ENCODE peak calls at places on chromosome 5, in eight cellular contexts. U is heart left ventricle; Z is posterior cingulate gyrus; B is cardiac muscle cell; C is iris pigment epithelial cell; J is stimulated activated CD8-positive, alpha-beta memory T cell treated with anti-CD3 and anti-CD28 coated beads, Interleukin-7, amount 100 ng/mL, for 48 hours; M is NCI-H2029; N is renal cortical epithelial cell. K is an unnamed sample.

GRCh38 chr5:92977766-92978555 is 603.1 kb downstream of the NR2F1-AS1 start:
- DNase-seq in N (no peak), C (no peak), Z (no peak), J (no peak), U (no peak), M (no peak), B (no peak), K (no peak)

GRCh38 chr5:79621056-79621455 is 8.8 kb downstream of the TENT2 start:
- DNase-seq in N (peak), B (no peak), J (no peak), U (no peak), C (peak), Z (no peak), M (no peak), K (no peak)

GRCh38 chr5:591746-592145 is 20.4 kb upstream of the CEP72 start:
- DNase-seq in B (no peak), C (no peak), M (peak), N (no peak), U (no peak), J (no peak), Z (no peak), K (no peak)

GRCh38 chr5:5752844-5753243 is 330.4 kb downstream of the ICE1 start:
- DNase-seq in N (no peak), C (no peak), B (no peak), Z (no peak), U (no peak), M (no peak), J (no peak), K (no peak)

GRCh38 chr5:168472329-168472728 is 13.9 kb upstream of the RARS1 start:
- DNase-seq in C (peak), J (no peak), B (no peak), N (peak), M (no peak), Z (no peak), U (no peak), K (peak)

GRCh38 chr5:84825616-84826015 is 440.9 kb upstream of the EDIL3 start:
- DNase-seq in Z (no peak), C (peak), J (no peak), B (no peak), U (no peak), N (no peak), M (no peak), K (no peak)

GRCh38 chr5:69292349-69292748 is 40.3 kb downstream of the CCDC125 start:
- DNase-seq in B (no peak), M (no peak), N (no peak), J (no peak), Z (no peak), C (no peak), U (no peak), K (no peak)

GRCh38 chr5:2867373-2867933 is 116.0 kb upstream of the IRX2 start:
- DNase-seq in U (no peak), C (no peak), N (no peak), Z (no peak), B (no peak), J (no peak), M (no peak), K (no peak)

GRCh38 chr5:82105457-82105856 is 133.6 kb downstream of the ATG10 start:
- DNase-seq in M (no peak), J (no peak), Z (no peak), U (no peak), B (no peak), C (peak), N (peak), K (no peak)

GRCh38 chr5:172549708-172550095 is 91.4 kb upstream of the NEURL1B start:
- DNase-seq in N (no peak), Z (no peak), J (no peak), M (no peak), B (peak), C (no peak), U (no peak), K (no peak)

GRCh38 chr5:88660947-88661869 is 221.8 kb downstream of the MEF2C start:
- DNase-seq in U (no peak), J (no peak), M (peak), B (peak), Z (peak), N (no peak), C (peak), K (no peak)

GRCh38 chr5:147482426-147483196 is 27.3 kb downstream of the DPYSL3 start:
- DNase-seq in C (peak), M (peak), N (peak), J (no peak), U (no peak), Z (no peak), B (no peak), K (no peak)

GRCh38 chr5:161431963-161432362 is 114.6 kb downstream of the GABRB2 start:
- DNase-seq in B (no peak), J (no peak), N (no peak), M (no peak), Z (no peak), U (no peak), C (no peak), K (no peak)

GRCh38 chr5:97501286-97501964 is 318.4 kb upstream of the RIOK2 start:
- DNase-seq in U (no peak), B (no peak), C (no peak), J (no peak), Z (no peak), M (no peak), N (no peak), K (no peak)

GRCh38 chr5:180975338-180975737 is 13.3 kb upstream of the BTNL3 start:
- DNase-seq in Z (no peak), J (no peak), N (no peak), B (no peak), M (no peak), C (no peak), U (no peak), K (no peak)

GRCh38 chr5:172110921-172111873 is 76.8 kb downstream of the STK10 start:
- DNase-seq in C (no peak), Z (no peak), J (peak), N (no peak), M (no peak), U (no peak), B (no peak), K (no peak)

GRCh38 chr5:147348046-147348445 is 113.2 kb downstream of the STK32A start:
- DNase-seq in C (peak), J (no peak), Z (no peak), U (no peak), M (no peak), N (peak), B (no peak), K (no peak)

GRCh38 chr5:139091439-139092156 is 106.6 kb downstream of the SIL1 start:
- DNase-seq in Z (no peak), N (no peak), C (no peak), B (peak), U (no peak), J (no peak), M (no peak), K (no peak)

GRCh38 chr5:50873594-50874276 is 207.3 kb downstream of the PARP8 start:
- DNase-seq in U (no peak), C (no peak), Z (no peak), M (no peak), N (no peak), B (no peak), J (no peak), K (no peak)

GRCh38 chr5:68343421-68343826 is 127.9 kb downstream of the PIK3R1 start:
- DNase-seq in C (peak), M (no peak), N (peak), B (no peak), U (peak), J (peak), Z (peak), K (no peak)